ENCODE peak calls at places on chromosomes 13 and 19, in seven cellular contexts. Z is GM23338, F is thyroid gland, C is transverse colon, X is lung, U is heart left ventricle, D is hepatocyte. E is an unnamed sample.

GRCh38 chr19:2223959-2224358 is 12.2 kb downstream of the PLEKHJ1 start:
- DNase-seq in Z (no peak), F (no peak), C (no peak), X (no peak), U (no peak), D (no peak), E (no peak)

GRCh38 chr19:39372047-39372802 is 18.7 kb downstream of the PAF1 start:
- DNase-seq in Z (no peak), F (peak; percentile 58), C (peak; percentile 57), X (peak; percentile 79), U (peak; percentile 82), D (peak; percentile 39), E (no peak)

GRCh38 chr13:102726430-102726829 is 31.6 kb upstream of the METTL21C start:
- DNase-seq in Z (no peak), F (no peak), C (no peak), X (no peak), U (no peak), D (no peak), E (no peak)

GRCh38 chr19:38949580-38950367 is 19.0 kb downstream of the MRPS12 start:
- DNase-seq in Z (peak; percentile 100), F (peak; percentile 71), C (peak; percentile 76), X (peak; percentile 88), U (peak; percentile 85), D (peak; percentile 92), E (peak; percentile 42)

GRCh38 chr13:110553417-110553816 is 8.1 kb downstream of the RAB20 start:
- DNase-seq in Z (no peak), F (no peak), C (no peak), X (no peak), U (no peak), D (no peak), E (no peak)

GRCh38 chr13:74128171-74128767 is 5.9 kb downstream of the KLF12 start:
- DNase-seq in Z (no peak), F (no peak), C (no peak), X (no peak), U (no peak), D (no peak), E (no peak)

GRCh38 chr13:27463500-27463899 is 13.1 kb upstream of the MTIF3 start:
- DNase-seq in Z (no peak), F (no peak), C (no peak), X (no peak), U (no peak), D (no peak), E (no peak)

GRCh38 chr19:33040994-33041827 is 23.5 kb downstream of the RHPN2 start:
- DNase-seq in Z (no peak), F (no peak), C (peak; percentile 81), X (no peak), U (no peak), D (peak; percentile 93), E (no peak)

GRCh38 chr13:113151745-113152707 is 6.4 kb upstream of the PROZ start:
- DNase-seq in Z (no peak), F (peak; percentile 16), C (no peak), X (no peak), U (no peak), D (peak; percentile 61), E (peak; percentile 50)

GRCh38 chr19:12331211-12331941 is 2.1 kb downstream of the ZNF563 start:
- DNase-seq in Z (no peak), F (peak; percentile 79), C (peak; percentile 18), X (no peak), U (peak; percentile 21), D (peak; percentile 66), E (peak; percentile 38)

GRCh38 chr13:101579291-101579802 is 126.9 kb downstream of the ITGBL1 start:
- DNase-seq in Z (no peak), F (no peak), C (no peak), X (no peak), U (no peak), D (peak; percentile 19), E (no peak)

GRCh38 chr19:1222394-1222793 is 15.4 kb downstream of the CBARP start:
- DNase-seq in Z (no peak), F (no peak), C (no peak), X (no peak), U (no peak), D (no peak), E (no peak)
- TF ChIP-seq CTCF in Z (no peak), F (no peak), C (no peak), X (no peak), U (no peak), D (no peak), E (no peak)

GRCh38 chr13:33125821-33126570 is 109.8 kb downstream of the KL start:
- DNase-seq in Z (peak; percentile 15), F (peak; percentile 80), C (no peak), X (peak; percentile 59), U (peak; percentile 71), D (peak; percentile 82), E (no peak)
- H3K4me1 ChIP-seq in Z (peaks cover 24% of the 10 kb centered on the region), F (peaks cover 51% of the 10 kb centered on the region), C (peaks cover 40% of the 10 kb centered on the region), X (peaks cover 14% of the 10 kb centered on the region), U (peaks cover 72% of the 10 kb centered on the region), D (peaks cover 34% of the 10 kb centered on the region), E (no peaks in the 10 kb centered on the region)

DNA sequence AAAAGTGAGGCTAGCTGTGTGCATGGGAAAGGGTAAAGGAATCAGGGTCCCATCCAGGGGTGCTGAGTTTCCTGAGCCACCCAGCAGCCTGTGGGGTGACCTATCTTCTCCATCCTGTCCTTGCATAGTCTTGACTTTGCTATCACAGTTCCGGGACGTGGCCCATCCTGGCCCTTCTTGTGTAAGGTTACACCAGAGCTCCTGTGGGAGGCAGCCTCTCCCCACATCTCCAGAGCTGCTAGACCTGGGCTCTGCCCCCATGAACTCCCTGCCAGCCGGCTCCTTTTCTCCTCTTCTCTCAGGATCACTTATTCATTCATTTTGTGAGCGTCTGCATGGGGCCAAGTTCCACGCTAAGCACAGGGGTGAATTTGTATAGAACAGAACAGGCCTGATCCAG is 238.9 kb downstream of the TSHZ3 start:
- DNase-seq in Z (peak; percentile 34), F (no peak), C (no peak), X (no peak), U (no peak), D (peak; percentile 52), E (no peak)
- TF ChIP-seq CTCF in Z (peak; percentile 36), F (peak; percentile 23), C (no peak), X (no peak), U (no peak), D (peak; percentile 41), E (no peak)

DNA sequence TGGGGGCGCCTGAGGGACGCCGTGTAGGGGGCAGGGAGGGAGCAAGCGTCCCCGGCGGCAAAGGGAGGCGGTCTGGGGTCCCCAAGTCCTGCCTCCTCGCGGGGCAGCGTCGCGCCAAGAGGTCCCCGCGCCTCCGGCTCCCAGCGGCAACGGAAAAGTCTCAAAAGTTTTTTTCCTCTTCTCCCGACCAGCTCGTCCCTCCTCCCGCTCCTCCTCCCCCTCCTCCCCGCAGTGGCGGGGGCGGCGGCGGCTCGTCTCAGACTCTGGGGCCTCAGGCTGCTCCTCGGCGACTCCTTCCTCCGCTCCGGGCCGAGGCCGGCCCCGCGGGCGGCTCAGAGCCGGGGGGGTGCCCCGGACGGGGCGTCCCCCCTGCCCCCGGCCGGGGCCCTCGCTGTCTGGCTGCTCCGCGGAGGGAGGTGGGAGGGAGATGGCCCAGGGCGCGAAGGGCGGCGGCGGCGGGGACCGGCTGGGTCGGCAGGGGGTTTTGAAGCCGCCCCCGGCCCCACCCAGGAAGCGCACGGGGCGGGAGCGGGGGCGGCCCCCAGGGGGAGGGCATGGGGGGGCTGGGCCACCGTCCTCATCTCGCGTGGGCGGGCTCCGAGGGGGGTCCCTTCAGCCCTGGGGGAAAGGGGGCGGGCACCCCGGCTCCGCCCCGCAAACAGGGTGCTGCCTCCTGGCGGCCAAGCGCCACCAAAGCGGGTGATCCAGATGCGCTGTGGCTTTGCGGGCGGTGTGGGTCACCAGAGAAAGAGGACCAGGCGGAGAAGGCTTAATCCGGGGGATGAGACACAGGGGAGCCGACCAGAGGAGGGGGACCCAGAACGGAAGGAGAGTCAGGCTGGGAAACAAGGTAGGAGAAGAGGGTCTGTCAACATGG is at the start of gene TGFB1:
- DNase-seq in Z (peak; percentile 86), F (peak; percentile 70), C (peak; percentile 90), X (peak; percentile 87), U (peak; percentile 91), D (peak; percentile 92), E (peak; percentile 96)
- H3K4me1 ChIP-seq in Z (peaks cover 12% of the 10 kb centered on the region), F (peaks cover 21% of the 10 kb centered on the region), C (peaks cover 49% of the 10 kb centered on the region), X (peaks cover 18% of the 10 kb centered on the region), U (peaks cover 49% of the 10 kb centered on the region), D (peaks cover 6% of the 10 kb centered on the region), E (peaks cover 69% of the 10 kb centered on the region)

GRCh38 chr19:19732579-19733501 is at the start of gene ZNF14:
- DNase-seq in Z (peak; percentile 99), F (peak; percentile 96), C (peak; percentile 95), X (peak; percentile 95), U (peak; percentile 95), D (peak; percentile 98), E (peak; percentile 94)
- TF ChIP-seq CTCF in Z (no peak), F (peak; percentile 2), C (peak; percentile 24), X (no peak), U (peak; percentile 5), D (peak; percentile 22), E (no peak)

GRCh38 chr19:35119091-35119490 is 3.5 kb downstream of the FXYD3 start:
- DNase-seq in Z (no peak), F (no peak), C (no peak), X (no peak), U (no peak), D (no peak), E (no peak)
- H3K4me1 ChIP-seq in Z (peaks cover 28% of the 10 kb centered on the region), F (no peaks in the 10 kb centered on the region), C (peaks cover 54% of the 10 kb centered on the region), X (no peaks in the 10 kb centered on the region), U (peaks cover 20% of the 10 kb centered on the region), D (peaks cover 8% of the 10 kb centered on the region), E (peaks cover 13% of the 10 kb centered on the region)

DNA sequence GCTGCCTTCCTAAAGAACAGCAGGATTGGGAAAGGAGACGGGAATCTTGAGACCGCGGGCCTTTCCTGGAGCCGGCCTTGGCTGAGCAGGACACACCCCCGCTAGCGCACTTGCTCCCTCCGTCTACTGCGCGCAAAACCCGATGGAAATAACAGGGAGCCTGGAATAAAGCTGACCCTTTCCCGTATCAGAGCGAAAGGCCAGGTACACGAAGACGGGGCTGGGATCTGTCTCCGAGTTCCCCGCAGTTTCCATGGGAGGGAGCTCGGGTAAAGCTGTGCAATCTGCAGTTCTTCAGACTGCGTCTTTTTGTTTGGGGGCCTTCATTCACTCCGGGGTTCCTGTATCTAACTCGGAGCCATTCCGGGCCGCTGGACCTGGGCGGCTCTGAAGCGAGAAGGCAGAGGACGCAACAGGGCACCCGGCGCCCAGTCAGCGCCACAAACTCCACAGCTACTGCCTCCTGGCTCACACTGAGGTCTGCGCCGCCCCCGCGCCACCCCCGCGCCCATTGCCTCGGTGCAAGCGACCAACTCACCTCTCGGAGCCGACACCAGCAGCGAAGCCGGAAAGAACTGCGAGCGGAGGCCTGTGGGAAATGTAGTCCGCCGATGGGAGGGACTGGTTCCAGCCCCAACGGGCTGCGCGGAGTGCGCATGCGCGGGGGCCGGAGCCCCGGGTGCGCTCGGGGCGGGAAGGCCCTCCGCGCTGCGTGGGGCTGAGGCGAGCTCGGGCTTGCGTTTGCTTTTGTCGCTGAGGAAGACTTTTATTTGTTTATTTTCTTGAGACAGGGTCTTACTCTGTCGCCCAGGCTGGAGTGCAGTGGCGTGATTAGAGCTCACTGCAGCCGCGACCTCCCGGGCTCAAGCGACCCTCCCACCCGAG is at the start of gene ZFP14:
- DNase-seq in Z (peak; percentile 97), F (peak; percentile 93), C (peak; percentile 95), X (peak; percentile 95), U (peak; percentile 94), D (peak; percentile 96), E (peak; percentile 88)
- TF ChIP-seq CTCF in Z (no peak), F (peak; percentile 2), C (no peak), X (no peak), U (no peak), D (peak; percentile 35), E (peak; percentile 58)

E was measured in CD8-positive, alpha-beta T cell.